ENCODE peak calls at places on chromosomes 16 and 17, in seven cellular contexts. H, K, O, I, R, G and B are unnamed samples.

GRCh38 chr17:51064061-51064735 is 56.5 kb downstream of the SPAG9 start:
- DNase-seq in H (no peak), K (no peak), O (no peak), I (no peak), R (no peak), G (no peak), B (no peak)

GRCh38 chr16:2779151-2779920 is 2.3 kb upstream of the ELOB start:
- DNase-seq in H (no peak), K (no peak), O (no peak), I (no peak), R (no peak), G (no peak), B (no peak)

GRCh38 chr17:12982224-12982623 is 35.6 kb downstream of the ELAC2 start:
- DNase-seq in H (no peak), K (no peak), O (no peak), I (no peak), R (no peak), G (peak; percentile 4), B (no peak)

GRCh38 chr17:69525920-69526841 is 111.7 kb downstream of the MAP2K6 start:
- DNase-seq in H (peak; percentile 73), K (peak; percentile 52), O (peak; percentile 65), I (peak; percentile 60), R (peak; percentile 47), G (no peak), B (peak; percentile 29)

GRCh38 chr16:6970171-6970857 is 362.3 kb upstream of the RBFOX1 start:
- DNase-seq in H (no peak), K (no peak), O (no peak), I (no peak), R (no peak), G (no peak), B (no peak)

GRCh38 chr17:15659236-15659635 is 24.9 kb downstream of the TRIM16 start:
- DNase-seq in H (no peak), K (no peak), O (no peak), I (no peak), R (no peak), G (no peak), B (no peak)

GRCh38 chr16:49036126-49036525 is 245.5 kb downstream of the CBLN1 start:
- DNase-seq in H (no peak), K (no peak), O (no peak), I (no peak), R (no peak), G (no peak), B (no peak)

GRCh38 chr16:70162041-70162451 is 11.5 kb upstream of the CLEC18C start:
- DNase-seq in H (no peak), K (no peak), O (peak; percentile 77), I (peak; percentile 9), R (peak; percentile 17), G (no peak), B (peak; percentile 53)

GRCh38 chr17:50072925-50073324 is 17.0 kb downstream of the ITGA3 start:
- DNase-seq in H (no peak), K (no peak), O (no peak), I (no peak), R (no peak), G (no peak), B (no peak)

GRCh38 chr16:78396046-78396445 is 296.6 kb downstream of the WWOX start:
- DNase-seq in H (peak; percentile 3), K (no peak), O (no peak), I (peak; percentile 4), R (peak; percentile 27), G (no peak), B (peak; percentile 15)

GRCh38 chr16:4597174-4597573 is 17.5 kb downstream of the UBALD1 start:
- DNase-seq in H (no peak), K (no peak), O (no peak), I (peak; percentile 31), R (no peak), G (no peak), B (no peak)

GRCh38 chr17:81712468-81713003 is 452 bp downstream of the SLC25A10 start:
- DNase-seq in H (no peak), K (no peak), O (peak; percentile 46), I (peak; percentile 90), R (peak; percentile 72), G (no peak), B (peak; percentile 69)

GRCh38 chr17:43363181-43363925 is 35.4 kb upstream of the ARL4D start:
- DNase-seq in H (no peak), K (no peak), O (no peak), I (no peak), R (no peak), G (no peak), B (no peak)

GRCh38 chr17:60167095-60167741 is 17.4 kb downstream of the CA4 start:
- DNase-seq in H (no peak), K (no peak), O (no peak), I (no peak), R (no peak), G (no peak), B (no peak)

GRCh38 chr17:39674702-39675389 is 6.6 kb downstream of the PNMT start:
- DNase-seq in H (no peak), K (no peak), O (peak; percentile 81), I (no peak), R (peak; percentile 87), G (no peak), B (peak; percentile 78)

GRCh38 chr17:82582208-82582607 is 62.7 kb downstream of the FOXK2 start:
- DNase-seq in H (no peak), K (no peak), O (no peak), I (no peak), R (no peak), G (no peak), B (no peak)

GRCh38 chr17:78130439-78131101 is at the start of gene TMC8:
- DNase-seq in H (no peak), K (no peak), O (peak; percentile 59), I (peak; percentile 56), R (no peak), G (no peak), B (no peak)

DNA sequence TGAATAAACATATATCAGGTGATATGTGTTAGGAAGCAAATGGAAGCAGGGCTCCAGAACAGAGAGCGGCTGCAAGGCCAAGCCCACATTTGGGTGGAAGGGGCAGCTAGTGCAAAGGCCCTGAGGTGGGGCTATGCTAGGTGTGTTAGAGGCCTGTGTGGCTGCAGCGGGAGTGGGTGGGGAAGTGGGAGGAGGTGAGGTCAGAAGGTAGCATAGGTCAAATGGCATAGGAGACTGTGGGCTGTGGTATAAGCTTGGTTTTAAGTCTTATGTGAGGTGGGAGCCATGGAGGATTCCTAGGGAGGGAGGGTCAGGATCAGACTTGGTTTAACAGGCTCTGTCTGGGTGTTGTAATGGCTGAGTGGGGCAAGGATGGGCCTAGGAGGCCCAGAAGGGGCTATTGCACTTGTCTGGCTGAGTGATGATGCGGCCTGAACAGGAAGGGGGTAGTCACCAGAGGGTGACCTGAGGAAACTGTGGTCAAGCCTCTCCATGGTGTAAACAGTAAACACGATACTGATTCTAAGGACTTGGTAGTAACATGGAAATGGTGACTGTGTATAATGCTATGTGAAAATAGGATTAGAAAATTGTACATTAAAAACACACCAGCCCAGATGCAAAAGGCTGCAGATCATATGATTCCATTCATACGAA is 31.1 kb downstream of the RAI1 start:
- DNase-seq in H (no peak), K (no peak), O (no peak), I (no peak), R (no peak), G (peak; percentile 68), B (no peak)
- TF ChIP-seq JUND in H (no peak), K (no peak), O (no peak), I (no peak), R (no peak), G (no peak), B (no peak)

GRCh38 chr17:55632236-55632635 is 90.4 kb downstream of the TMEM100 start:
- DNase-seq in H (no peak), K (no peak), O (no peak), I (no peak), R (no peak), G (no peak), B (no peak)
- TF ChIP-seq JUND in H (no peak), K (no peak), O (no peak), I (no peak), R (no peak), G (no peak), B (no peak)

GRCh38 chr16:58734459-58734787 is 307 bp upstream of the GOT2 start:
- DNase-seq in H (no peak), K (no peak), O (no peak), I (no peak), R (no peak), G (no peak), B (no peak)

GRCh38 chr16:58733671-58734458 is at the start of gene GOT2:
- DNase-seq in H (peak; percentile 73), K (peak; percentile 93), O (peak; percentile 84), I (peak; percentile 94), R (peak; percentile 86), G (peak; percentile 43), B (peak; percentile 87)

GRCh38 chr16:58730724-58731370 is 3.3 kb downstream of the GOT2 start:
- DNase-seq in H (no peak), K (no peak), O (no peak), I (no peak), R (no peak), G (no peak), B (no peak)

GRCh38 chr16:58733248-58733670 is 857 bp downstream of the GOT2 start:
- DNase-seq in H (no peak), K (no peak), O (peak; percentile 26), I (peak; percentile 34), R (no peak), G (no peak), B (no peak)

DNA sequence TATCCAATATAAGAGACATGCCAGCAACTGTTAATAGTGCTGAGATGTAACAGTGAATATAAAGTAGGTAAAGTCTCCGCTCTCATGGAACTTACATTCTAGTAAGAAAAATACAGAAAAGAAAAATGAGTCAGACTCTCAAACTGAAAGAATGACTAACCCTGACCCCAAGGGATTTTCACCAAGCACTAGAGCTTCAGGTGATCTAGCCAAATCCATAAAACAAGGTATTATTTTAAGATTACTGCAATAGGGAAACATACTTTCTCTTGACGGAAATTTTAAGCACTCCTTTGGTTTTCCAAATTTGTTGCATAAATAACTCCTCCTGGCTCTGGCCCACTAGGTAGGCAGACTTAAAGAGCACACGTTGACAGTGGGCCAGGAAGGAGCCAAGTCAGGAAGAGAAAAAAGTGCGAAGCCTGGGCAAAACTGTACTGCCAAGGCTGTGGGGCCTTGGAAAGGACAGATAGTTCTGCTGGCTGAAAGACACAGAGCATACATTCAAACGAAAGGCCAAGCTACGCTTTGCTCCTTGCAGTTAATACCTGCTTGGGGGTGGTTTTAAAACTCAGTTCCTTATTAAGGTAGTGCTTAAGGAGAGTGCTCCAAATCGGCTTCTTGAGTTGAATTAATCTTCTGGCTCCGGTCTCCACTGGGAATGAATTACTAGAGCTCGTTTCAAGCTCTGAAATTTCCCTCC is 1.4 kb downstream of the GOT2 start:
- DNase-seq in H (no peak), K (no peak), O (no peak), I (no peak), R (no peak), G (no peak), B (no peak)
- TF ChIP-seq JUND in H (no peak), K (no peak), O (no peak), I (no peak), R (no peak), G (no peak), B (no peak)

DNA sequence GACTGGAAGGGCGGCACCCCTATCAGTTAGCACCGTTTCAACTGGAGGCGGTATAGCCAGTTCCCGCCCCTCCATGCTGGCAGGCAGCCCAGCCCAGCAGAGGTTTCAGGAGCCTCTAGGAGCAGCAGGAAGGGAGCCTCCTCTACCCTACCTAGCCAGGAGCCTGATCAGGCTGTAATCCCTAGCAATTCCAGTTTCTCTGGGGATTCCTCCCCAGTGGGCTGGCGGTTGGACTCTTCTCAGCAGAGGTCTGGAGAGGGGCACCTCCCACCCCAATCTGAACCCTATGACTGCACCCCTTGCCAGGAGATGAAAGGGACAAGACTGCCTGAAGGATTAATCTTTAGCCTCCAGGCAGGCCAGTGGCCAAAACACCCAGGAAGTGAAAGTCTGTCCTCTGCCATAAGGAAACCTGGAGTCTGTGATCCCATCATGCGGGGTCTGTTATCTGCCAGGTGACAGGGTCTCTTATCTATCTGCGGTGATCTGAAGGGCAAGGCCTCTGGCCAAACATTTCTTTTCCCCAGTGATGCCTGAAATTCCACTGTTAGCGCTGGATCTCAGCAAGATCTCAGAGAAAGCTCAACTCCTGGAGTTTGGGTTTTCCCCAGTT is 4.9 kb upstream of the CDH1 start:
- DNase-seq in H (peak; percentile 60), K (peak; percentile 63), O (peak; percentile 62), I (peak; percentile 61), R (peak; percentile 84), G (no peak), B (peak; percentile 76)
- TF ChIP-seq JUND in H (no peak), K (no peak), O (no peak), I (no peak), R (no peak), G (no peak), B (no peak)